ENCODE peak calls at places on chromosomes 4 and X, in six cellular contexts. E is WERI-Rb-1, J is cardiac muscle cell, R is AG08395, Z is AG10803, U is Karpas-422. A is an unnamed sample.
A peak's percentile ranks its signal among the peaks of the same experiment; 100 is the strongest.

GRCh38 chrX:54999717-55000598 is at the start of gene APEX2:
- DNase-seq in E (peak; percentile 88), J (peak; percentile 95), R (peak; percentile 86), Z (peak; percentile 88), U (peak; percentile 95), A (peak; percentile 95)

GRCh38 chrX:19899234-19899788 is 11.9 kb upstream of the SH3KBP1 start:
- DNase-seq in E (no peak), J (peak; percentile 2), R (no peak), Z (peak; percentile 63), U (no peak), A (no peak)

GRCh38 chrX:14872355-14872754 is 514 bp downstream of the FANCB start:
- DNase-seq in E (no peak), J (no peak), R (no peak), Z (no peak), U (peak; percentile 70), A (no peak)

GRCh38 chr4:64340243-64341110 is 68.8 kb downstream of the TECRL start:
- DNase-seq in E (no peak), J (no peak), R (no peak), Z (no peak), U (no peak), A (no peak)

GRCh38 chrX:101429934-101430333 is 21.9 kb downstream of the HNRNPH2 start:
- DNase-seq in E (no peak), J (no peak), R (peak; percentile 26), Z (peak; percentile 34), U (no peak), A (no peak)

GRCh38 chr4:123603165-123603564 is 206.6 kb downstream of the SPRY1 start:
- DNase-seq in E (no peak), J (peak; percentile 67), R (no peak), Z (no peak), U (no peak), A (peak; percentile 8)

GRCh38 chr4:52912608-52913007 is 50.5 kb downstream of the RASL11B start:
- DNase-seq in E (no peak), J (peak; percentile 40), R (peak; percentile 58), Z (peak; percentile 79), U (no peak), A (no peak)

GRCh38 chrX:41491267-41492004 is 44.3 kb downstream of the NYX start:
- DNase-seq in E (no peak), J (peak; percentile 91), R (peak; percentile 71), Z (peak; percentile 85), U (no peak), A (no peak)

GRCh38 chr4:84493092-84493850 is 5.8 kb downstream of the NKX6-1 start:
- DNase-seq in E (peak; percentile 57), J (peak; percentile 30), R (no peak), Z (peak; percentile 17), U (no peak), A (peak; percentile 15)

GRCh38 chr4:137635108-137635507 is 102.8 kb upstream of the PCDH18 start:
- DNase-seq in E (no peak), J (peak; percentile 83), R (peak; percentile 32), Z (peak; percentile 82), U (no peak), A (no peak)

GRCh38 chr4:10006236-10006603 is 15.1 kb downstream of the SLC2A9 start:
- DNase-seq in E (no peak), J (peak; percentile 75), R (peak; percentile 72), Z (peak; percentile 71), U (peak; percentile 62), A (no peak)

GRCh38 chrX:68808686-68809357 is 20.0 kb upstream of the EFNB1 start:
- DNase-seq in E (no peak), J (peak; percentile 68), R (peak; percentile 44), Z (peak; percentile 18), U (no peak), A (peak; percentile 28)

GRCh38 chr4:110624904-110625494 is 2.1 kb upstream of the PITX2 start:
- DNase-seq in E (no peak), J (no peak), R (no peak), Z (no peak), U (no peak), A (no peak)

GRCh38 chr4:98905834-98906233 is 23.1 kb downstream of the EIF4E start:
- DNase-seq in E (no peak), J (no peak), R (peak; percentile 21), Z (peak; percentile 36), U (no peak), A (no peak)

GRCh38 chrX:13167444-13168207 is 123.2 kb upstream of the FAM9C start:
- DNase-seq in E (no peak), J (peak; percentile 70), R (peak; percentile 21), Z (peak; percentile 69), U (no peak), A (no peak)

GRCh38 chr4:108425988-108426387 is 194.4 kb upstream of the RPL34 start:
- DNase-seq in E (no peak), J (peak; percentile 20), R (peak; percentile 48), Z (peak; percentile 57), U (no peak), A (no peak)

GRCh38 chr4:129092636-129093172 is 635 bp downstream of the SCLT1 start:
- DNase-seq in E (no peak), J (peak; percentile 29), R (peak; percentile 18), Z (peak; percentile 7), U (peak; percentile 74), A (peak; percentile 12)

GRCh38 chr4:40405194-40405593 is 70.1 kb downstream of the CHRNA9 start:
- DNase-seq in E (no peak), J (no peak), R (no peak), Z (no peak), U (no peak), A (no peak)

A was measured in RPMI8226.